ENCODE peak calls at places on chromosomes 12 and 14, in nine cellular contexts. H, O, M, C, L, Y, X, B and I are unnamed samples. For H3K36me3, the result is how much of the 10 kb centered on the place peaks cover.

GRCh38 chr12:132955094-132955932 is 793 bp downstream of the ZNF605 start:
- DNase-seq in H (peak), O (peak), M (peak), C (peak), L (peak), Y (peak), X (no peak), B (no peak), I (peak)

GRCh38 chr12:85733441-85733840 is 102.8 kb downstream of the RASSF9 start:
- DNase-seq in H (no peak), O (peak), M (peak), C (no peak), L (no peak), Y (no peak), X (no peak), B (no peak), I (no peak)

GRCh38 chr12:47753021-47754001 is 5.4 kb downstream of the RAPGEF3 start:
- DNase-seq in H (no peak), O (no peak), M (no peak), C (peak), L (peak), Y (no peak), X (no peak), B (no peak), I (peak)

GRCh38 chr14:75010472-75010871 is 7.8 kb downstream of the EIF2B2 start:
- DNase-seq in H (no peak), O (no peak), M (no peak), C (no peak), L (no peak), Y (no peak), X (no peak), B (no peak), I (no peak)

GRCh38 chr12:88334271-88334670 is 192.2 kb downstream of the TMTC3 start:
- DNase-seq in H (no peak), O (peak), M (peak), C (peak), L (peak), Y (peak), X (no peak), B (no peak), I (no peak)

GRCh38 chr12:51621155-51621922 is 30.3 kb downstream of the SCN8A start:
- DNase-seq in H (no peak), O (no peak), M (peak), C (no peak), L (no peak), Y (no peak), X (no peak), B (no peak), I (no peak)

GRCh38 chr12:89960607-89961394 is 252.2 kb upstream of the ATP2B1 start:
- DNase-seq in H (no peak), O (peak), M (peak), C (no peak), L (no peak), Y (no peak), X (no peak), B (no peak), I (no peak)

GRCh38 chr12:26374934-26375333 is 179.6 kb downstream of the SSPN start:
- DNase-seq in H (no peak), O (no peak), M (peak), C (no peak), L (no peak), Y (no peak), X (no peak), B (no peak), I (no peak)

GRCh38 chr12:92193063-92193462 is 47.4 kb upstream of the BTG1 start:
- DNase-seq in H (no peak), O (no peak), M (no peak), C (no peak), L (no peak), Y (no peak), X (no peak), B (no peak), I (no peak)

GRCh38 chr14:70036665-70037064 is 152.1 kb downstream of the SLC8A3 start:
- DNase-seq in H (no peak), O (no peak), M (no peak), C (no peak), L (no peak), Y (peak), X (no peak), B (no peak), I (peak)

GRCh38 chr14:66514206-66514605 is 6.3 kb downstream of the GPHN start:
- DNase-seq in H (no peak), O (no peak), M (no peak), C (no peak), L (no peak), Y (no peak), X (no peak), B (no peak), I (no peak)

GRCh38 chr12:8947737-8948136 is 1.7 kb downstream of the M6PR start:
- DNase-seq in H (no peak), O (no peak), M (no peak), C (no peak), L (no peak), Y (no peak), X (no peak), B (no peak), I (no peak)

GRCh38 chr12:79681008-79681590 is 9.7 kb downstream of the PAWR start:
- DNase-seq in H (no peak), O (peak), M (peak), C (no peak), L (no peak), Y (no peak), X (no peak), B (no peak), I (peak)

GRCh38 chr14:26522985-26523384 is 74.8 kb downstream of the NOVA1 start:
- DNase-seq in H (no peak), O (no peak), M (peak), C (no peak), L (no peak), Y (no peak), X (no peak), B (no peak), I (no peak)

GRCh38 chr12:91986084-91986483 is 159.6 kb downstream of the BTG1 start:
- DNase-seq in H (no peak), O (no peak), M (peak), C (no peak), L (no peak), Y (peak), X (no peak), B (no peak), I (no peak)

GRCh38 chr12:19759229-19759628 is 319.9 kb downstream of the AEBP2 start:
- DNase-seq in H (no peak), O (peak), M (peak), C (no peak), L (no peak), Y (no peak), X (no peak), B (no peak), I (no peak)

GRCh38 chr12:99529966-99530365 is 117.6 kb upstream of the GARIN6 start:
- DNase-seq in H (no peak), O (peak), M (peak), C (no peak), L (no peak), Y (no peak), X (no peak), B (no peak), I (no peak)

GRCh38 chr12:105855691-105856405 is 282.9 kb downstream of the NUAK1 start:
- DNase-seq in H (no peak), O (no peak), M (no peak), C (no peak), L (no peak), Y (no peak), X (no peak), B (no peak), I (no peak)

GRCh38 chr12:59055204-59055839 is 135.0 kb upstream of the LRIG3 start:
- DNase-seq in H (no peak), O (peak), M (peak), C (no peak), L (peak), Y (no peak), X (no peak), B (peak), I (no peak)

GRCh38 chr12:106119301-106119700 is 19.5 kb downstream of the NUAK1 start:
- DNase-seq in H (no peak), O (no peak), M (no peak), C (no peak), L (no peak), Y (no peak), X (no peak), B (no peak), I (no peak)

GRCh38 chr12:64480148-64480547 is 28.2 kb downstream of the TBK1 start:
- DNase-seq in H (no peak), O (no peak), M (peak), C (no peak), L (no peak), Y (no peak), X (no peak), B (no peak), I (no peak)

GRCh38 chr14:94320243-94320642 is 2.9 kb downstream of the SERPINA6 start:
- DNase-seq in H (no peak), O (no peak), M (no peak), C (no peak), L (peak), Y (no peak), X (no peak), B (no peak), I (no peak)

GRCh38 chr12:108734200-108734906 is 3.0 kb upstream of the CORO1C start:
- DNase-seq in H (no peak), O (peak), M (peak), C (peak), L (peak), Y (no peak), X (no peak), B (peak), I (no peak)

GRCh38 chr12:19530631-19531020 is 91.3 kb downstream of the AEBP2 start:
- DNase-seq in H (no peak), O (no peak), M (peak), C (no peak), L (no peak), Y (no peak), X (no peak), B (no peak), I (no peak)

GRCh38 chr12:106973545-106973944 is 13.4 kb downstream of the MTERF2 start:
- DNase-seq in H (no peak), O (no peak), M (no peak), C (no peak), L (no peak), Y (no peak), X (no peak), B (no peak), I (no peak)

GRCh38 chr14:52072266-52072780 is 3.5 kb upstream of the NID2 start:
- DNase-seq in H (no peak), O (no peak), M (no peak), C (no peak), L (no peak), Y (peak), X (no peak), B (no peak), I (no peak)

GRCh38 chr12:61414470-61414869 is 845.7 kb upstream of the USP15 start:
- DNase-seq in H (no peak), O (no peak), M (no peak), C (no peak), L (no peak), Y (no peak), X (no peak), B (no peak), I (no peak)

GRCh38 chr12:127655691-127656090 is 611.3 kb upstream of the TMEM132C start:
- DNase-seq in H (no peak), O (peak), M (peak), C (no peak), L (no peak), Y (no peak), X (no peak), B (no peak), I (no peak)

GRCh38 chr12:127559349-127560040 is 707.5 kb upstream of the TMEM132C start:
- DNase-seq in H (peak), O (peak), M (peak), C (peak), L (peak), Y (peak), X (no peak), B (no peak), I (peak)

GRCh38 chr12:105888696-105889095 is 250.1 kb downstream of the NUAK1 start:
- DNase-seq in H (no peak), O (peak), M (peak), C (no peak), L (no peak), Y (no peak), X (no peak), B (no peak), I (no peak)

GRCh38 chr12:64656429-64656828 is 46.1 kb downstream of the RASSF3 start:
- DNase-seq in H (no peak), O (peak), M (no peak), C (peak), L (peak), Y (no peak), X (no peak), B (no peak), I (no peak)

GRCh38 chr12:10457760-10458159 is 4.6 kb upstream of the KLRC1 start:
- DNase-seq in H (no peak), O (no peak), M (no peak), C (no peak), L (no peak), Y (peak), X (no peak), B (no peak), I (peak)

GRCh38 chr12:14699923-14700322 is 3.5 kb upstream of the GUCY2C start:
- DNase-seq in H (no peak), O (no peak), M (no peak), C (no peak), L (no peak), Y (no peak), X (no peak), B (no peak), I (no peak)
- H3K36me3 ChIP-seq in H (under half), O (under half), M (under half), C (under half), L (under half), Y (under half), X (under half), B (under half), I (under half)

GRCh38 chr14:29085546-29085945 is 319.0 kb downstream of the FOXG1 start:
- DNase-seq in H (peak), O (no peak), M (peak), C (no peak), L (no peak), Y (peak), X (no peak), B (no peak), I (peak)
- TF ChIP-seq CTCF in H (peak), O (peak), M (peak), C (no peak), L (no peak), Y (peak), X (no peak), B (no peak), I (peak)

GRCh38 chr12:65891987-65892481 is 67.8 kb downstream of the HMGA2 start:
- DNase-seq in H (no peak), O (peak), M (peak), C (peak), L (peak), Y (no peak), X (no peak), B (peak), I (peak)

GRCh38 chr12:65886996-65887395 is 62.7 kb downstream of the HMGA2 start:
- DNase-seq in H (no peak), O (no peak), M (peak), C (no peak), L (no peak), Y (no peak), X (no peak), B (peak), I (no peak)

GRCh38 chr12:65892905-65893304 is 68.6 kb downstream of the HMGA2 start:
- DNase-seq in H (no peak), O (peak), M (peak), C (no peak), L (no peak), Y (no peak), X (no peak), B (no peak), I (peak)

GRCh38 chr12:65891219-65891618 is 66.9 kb downstream of the HMGA2 start:
- DNase-seq in H (no peak), O (no peak), M (peak), C (no peak), L (no peak), Y (no peak), X (no peak), B (no peak), I (no peak)

DNA sequence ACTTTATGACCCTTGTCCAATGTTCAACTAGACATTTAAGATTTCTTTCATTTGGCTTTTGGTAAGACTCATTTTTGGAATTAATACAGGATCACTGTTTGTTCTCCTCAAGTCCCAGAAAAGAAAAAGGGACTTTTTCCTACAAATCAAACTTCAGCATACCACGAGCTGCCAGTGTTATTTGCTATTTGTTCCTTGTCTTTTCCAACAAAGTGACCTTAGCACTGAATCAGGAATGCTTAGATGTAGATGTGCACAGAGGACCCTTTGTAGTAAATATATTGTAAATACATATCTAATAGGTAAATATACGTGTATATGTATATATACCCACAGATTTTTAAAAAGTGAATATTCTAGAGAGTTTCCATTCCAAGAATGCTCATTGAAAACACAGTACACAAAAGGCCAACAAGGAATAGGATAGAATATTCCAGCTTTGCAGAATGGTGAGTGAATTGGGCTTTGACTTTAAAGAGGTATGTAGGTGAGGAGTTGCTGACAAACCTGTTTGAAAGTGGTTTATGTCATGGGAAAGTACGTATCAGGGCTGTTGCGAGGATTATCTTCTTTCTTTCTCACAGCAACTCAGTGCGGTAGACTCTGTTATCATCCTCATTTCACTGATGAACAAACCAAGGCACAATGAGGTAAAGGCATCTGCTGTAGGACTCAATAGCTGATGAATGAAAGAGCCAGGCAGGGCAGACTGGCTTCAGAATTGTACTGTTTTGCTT is 65.0 kb downstream of the HMGA2 start:
- DNase-seq in H (no peak), O (no peak), M (no peak), C (no peak), L (no peak), Y (no peak), X (no peak), B (no peak), I (no peak)
- H3K36me3 ChIP-seq in H (under half), O (under half), M (under half), C (under half), L (under half), Y (under half), X (under half), B (under half), I (under half)

DNA sequence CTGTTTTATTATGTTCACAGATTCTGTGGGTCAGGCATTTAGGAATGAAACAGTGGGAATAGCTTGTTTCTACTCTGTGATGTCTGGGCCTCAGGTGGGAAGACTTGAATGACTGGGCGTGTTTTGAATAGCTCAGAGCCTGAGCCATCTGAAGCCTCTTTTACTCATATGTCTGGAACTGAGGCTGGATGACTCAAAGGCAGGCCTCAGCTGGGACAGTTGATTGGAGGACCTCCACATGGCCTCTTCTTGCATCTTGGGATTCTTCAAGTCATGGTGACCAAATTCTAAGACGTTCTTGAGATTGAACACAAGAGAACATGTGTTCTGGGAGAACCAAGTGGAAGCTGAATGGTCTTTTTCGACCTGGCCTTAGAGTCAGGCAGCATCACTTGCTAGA is 45.8 kb upstream of the TBX3 start:
- DNase-seq in H (no peak), O (peak), M (peak), C (no peak), L (no peak), Y (no peak), X (no peak), B (no peak), I (no peak)
- TF ChIP-seq CTCF in H (no peak), O (no peak), M (no peak), C (no peak), L (no peak), Y (no peak), X (no peak), B (no peak), I (no peak)

GRCh38 chr12:109961612-109962011 is 34.6 kb downstream of the GIT2 start:
- DNase-seq in H (no peak), O (no peak), M (no peak), C (no peak), L (no peak), Y (no peak), X (no peak), B (no peak), I (no peak)

GRCh38 chr12:109961201-109961600 is 35.0 kb downstream of the GIT2 start:
- DNase-seq in H (no peak), O (no peak), M (no peak), C (no peak), L (no peak), Y (no peak), X (no peak), B (no peak), I (no peak)

GRCh38 chr12:109963743-109964429 is 32.3 kb downstream of the GIT2 start:
- DNase-seq in H (no peak), O (peak), M (peak), C (no peak), L (peak), Y (no peak), X (no peak), B (no peak), I (no peak)

GRCh38 chr12:109963330-109963729 is 32.8 kb downstream of the GIT2 start:
- DNase-seq in H (no peak), O (no peak), M (no peak), C (no peak), L (no peak), Y (no peak), X (no peak), B (no peak), I (no peak)

GRCh38 chr12:109962388-109962787 is 33.8 kb downstream of the GIT2 start:
- DNase-seq in H (no peak), O (no peak), M (no peak), C (no peak), L (no peak), Y (no peak), X (no peak), B (no peak), I (peak)
- H3K36me3 ChIP-seq in H (half or more), O (under half), M (under half), C (half or more), L (under half), Y (under half), X (half or more), B (under half), I (half or more)

DNA sequence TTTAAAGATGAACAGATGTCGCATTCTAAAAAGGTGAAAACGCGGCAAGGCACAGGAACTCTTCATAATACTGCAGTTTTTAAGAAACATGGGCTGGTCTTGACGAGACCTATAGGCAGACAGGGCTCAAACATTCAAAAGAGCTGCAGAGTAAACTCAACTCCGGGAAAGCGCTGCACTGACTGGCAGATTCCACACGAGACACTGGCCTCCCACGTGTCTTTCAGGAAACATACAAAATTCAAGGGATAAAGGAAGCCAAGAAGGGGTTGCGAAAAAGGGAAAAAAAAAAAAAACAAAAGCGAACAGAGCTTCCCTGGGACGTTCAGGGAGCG is 614 bp upstream of the ARF6 start:
- DNase-seq in H (no peak), O (peak), M (peak), C (peak), L (peak), Y (no peak), X (no peak), B (no peak), I (no peak)
- TF ChIP-seq CTCF in H (no peak), O (no peak), M (no peak), C (no peak), L (no peak), Y (no peak), X (no peak), B (no peak), I (no peak)

DNA sequence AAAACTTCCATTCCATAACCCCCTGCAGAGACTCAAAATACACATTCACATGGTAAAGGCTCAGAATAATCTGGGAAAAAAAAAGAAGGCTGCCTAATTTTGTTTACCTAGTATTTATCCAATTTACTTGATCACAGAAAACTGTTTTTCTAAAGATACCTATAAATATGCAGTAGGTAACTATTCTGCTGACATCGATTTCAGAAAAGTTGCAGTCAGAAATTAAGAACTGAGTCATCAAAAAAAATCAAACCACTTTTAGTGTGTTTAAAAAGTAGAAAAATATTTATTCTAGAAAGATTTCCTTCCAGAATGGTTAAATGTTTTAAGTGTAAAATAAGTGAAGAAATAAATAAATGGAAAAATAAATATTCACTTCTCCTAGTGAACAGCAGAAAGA is 254.5 kb upstream of the CAND1 start:
- DNase-seq in H (no peak), O (no peak), M (no peak), C (no peak), L (no peak), Y (no peak), X (no peak), B (no peak), I (no peak)
- H3K36me3 ChIP-seq in H (under half), O (under half), M (under half), C (under half), L (under half), Y (under half), X (under half), B (under half), I (under half)